ENCODE peak calls at places on chromosomes 1 and 21, in seven cellular contexts. V is SK-N-SH, R is K562, C is GM12878, F is HepG2, I is HCT116, A is H1. P is an unnamed sample.

GRCh38 chr1:170162385-170163226 is 16.8 kb downstream of the NTMT2 start:
- DNase-seq in I (no peak), A (no peak), F (peak), C (no peak), R (no peak), V (no peak), P (peak)

GRCh38 chr1:117284408-117285215 is 73.9 kb upstream of the VTCN1 start:
- DNase-seq in R (peak), I (peak), A (no peak), C (no peak), V (peak), F (peak), P (peak)

GRCh38 chr1:117622726-117623125 is 16.9 kb downstream of the TENT5C start:
- DNase-seq in I (no peak), V (no peak), R (no peak), F (no peak), C (no peak), A (no peak), P (no peak)

GRCh38 chr1:44044071-44044801 is 13.0 kb upstream of the SLC6A9 start:
- DNase-seq in I (no peak), C (no peak), R (peak), V (no peak), A (no peak), F (peak), P (no peak)

GRCh38 chr21:46079357-46080170 is 18.3 kb upstream of the COL6A2 start:
- DNase-seq in I (no peak), R (no peak), A (no peak), V (peak), F (no peak), C (no peak), P (no peak)

GRCh38 chr1:8456306-8456912 is 138.5 kb downstream of the SLC45A1 start:
- DNase-seq in A (no peak), R (no peak), I (no peak), V (no peak), F (no peak), C (no peak), P (peak)

GRCh38 chr1:183365676-183366075 is 52.5 kb downstream of the NMNAT2 start:
- DNase-seq in F (no peak), R (no peak), V (no peak), A (no peak), C (no peak), I (no peak), P (no peak)

GRCh38 chr21:45318146-45318555 is 30.5 kb upstream of the POFUT2 start:
- DNase-seq in A (no peak), R (no peak), V (no peak), C (no peak), F (no peak), I (no peak), P (no peak)

GRCh38 chr1:185719021-185719420 is 15.2 kb upstream of the HMCN1 start:
- DNase-seq in V (no peak), C (no peak), I (peak), A (no peak), F (no peak), R (no peak), P (peak)

GRCh38 chr21:42781150-42781980 is 98.0 kb downstream of the WDR4 start:
- DNase-seq in V (peak), C (no peak), I (no peak), R (no peak), F (peak), A (peak), P (peak)

GRCh38 chr1:24505816-24506215 is 3.2 kb downstream of the RCAN3 start:
- DNase-seq in F (no peak), C (no peak), I (no peak), R (no peak), V (no peak), A (no peak), P (no peak)

GRCh38 chr1:51433269-51433971 is 85.6 kb downstream of the EPS15 start:
- DNase-seq in F (no peak), V (no peak), A (no peak), R (no peak), I (no peak), C (no peak), P (peak)

GRCh38 chr1:52603301-52603675 is 1.1 kb downstream of the GPX7 start:
- DNase-seq in F (no peak), C (no peak), R (no peak), I (no peak), V (peak), A (no peak), P (no peak)

GRCh38 chr1:231720652-231721325 is 94.2 kb downstream of the DISC1 start:
- DNase-seq in V (no peak), F (no peak), I (no peak), A (no peak), C (no peak), R (no peak), P (no peak)

GRCh38 chr1:212002536-212002935 is 32.8 kb downstream of the INTS7 start:
- DNase-seq in A (no peak), C (no peak), R (no peak), F (no peak), V (no peak), I (no peak), P (no peak)

GRCh38 chr21:44548922-44549321 is 2.4 kb downstream of the KRTAP10-2 start:
- DNase-seq in R (no peak), C (no peak), F (no peak), V (no peak), A (peak), I (no peak), P (no peak)

GRCh38 chr1:43430831-43431230 is 22.9 kb downstream of the HYI start:
- DNase-seq in I (no peak), V (no peak), F (no peak), C (no peak), R (no peak), A (no peak), P (no peak)

GRCh38 chr1:213383465-213383864 is 332.4 kb downstream of the RPS6KC1 start:
- DNase-seq in A (no peak), I (no peak), R (no peak), V (no peak), F (no peak), C (no peak), P (no peak)

GRCh38 chr1:1761504-1762376 is 16.5 kb downstream of the NADK start:
- DNase-seq in A (no peak), R (no peak), V (no peak), I (no peak), C (no peak), F (no peak), P (no peak)

GRCh38 chr1:165827199-165828102 is at the start of gene UCK2:
- DNase-seq in R (peak), I (peak), V (peak), F (peak), C (no peak), A (peak), P (peak)

GRCh38 chr1:89254658-89255287 is 17.9 kb downstream of the GBP5 start:
- DNase-seq in F (no peak), I (no peak), R (no peak), C (no peak), V (no peak), A (no peak), P (peak)

GRCh38 chr1:228018125-228018398 is 11.3 kb downstream of the WNT3A start:
- DNase-seq in F (no peak), V (no peak), A (no peak), C (no peak), R (no peak), I (no peak), P (no peak)

GRCh38 chr1:37479255-37480124 is 5.1 kb downstream of the ZC3H12A start:
- DNase-seq in F (peak), I (peak), A (no peak), C (peak), V (peak), R (peak), P (peak)

GRCh38 chr1:119623651-119624050 is 24.4 kb downstream of the ZNF697 start:
- DNase-seq in I (no peak), R (no peak), F (no peak), A (no peak), C (no peak), V (no peak), P (no peak)

DNA sequence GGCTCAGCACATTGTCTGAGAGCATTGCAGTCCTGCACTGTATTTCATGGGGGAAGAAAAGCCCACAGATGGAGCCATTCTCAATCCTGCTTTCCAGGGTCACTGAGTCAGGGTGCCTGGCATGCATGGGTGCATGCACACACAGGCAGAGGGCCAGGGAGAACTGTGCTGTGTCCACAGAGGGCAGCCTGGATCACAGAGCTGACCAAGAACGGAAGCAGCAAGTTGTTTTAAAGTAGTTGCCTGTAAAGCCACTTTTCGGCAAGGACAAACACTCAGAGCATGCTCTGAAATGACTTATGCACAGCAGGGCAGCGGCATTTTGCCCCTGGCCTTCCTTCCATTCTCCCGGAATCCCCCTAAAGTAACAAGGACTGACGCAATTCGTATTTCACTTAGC is 3.6 kb downstream of the ERG start:
- DNase-seq in V (no peak), F (no peak), R (no peak), I (no peak), A (no peak), C (no peak), P (peak)
- TF ChIP-seq POLR2AphosphoS5 in V (no peak), F (no peak), R (no peak), I (no peak), A (no peak), C (no peak), P (peak)

GRCh38 chr1:154842635-154843034 is 27.4 kb downstream of the KCNN3 start:
- DNase-seq in A (no peak), C (no peak), R (no peak), I (no peak), F (no peak), V (no peak), P (no peak)

GRCh38 chr1:154838988-154839387 is 31.1 kb downstream of the KCNN3 start:
- DNase-seq in R (no peak), F (no peak), A (no peak), V (no peak), C (no peak), I (no peak), P (no peak)

GRCh38 chr1:154841384-154841783 is 28.7 kb downstream of the KCNN3 start:
- DNase-seq in I (no peak), F (no peak), A (no peak), C (no peak), V (no peak), R (no peak), P (no peak)

GRCh38 chr1:154839691-154840090 is 30.4 kb downstream of the KCNN3 start:
- DNase-seq in V (no peak), I (no peak), A (no peak), F (no peak), R (no peak), C (no peak), P (no peak)

DNA sequence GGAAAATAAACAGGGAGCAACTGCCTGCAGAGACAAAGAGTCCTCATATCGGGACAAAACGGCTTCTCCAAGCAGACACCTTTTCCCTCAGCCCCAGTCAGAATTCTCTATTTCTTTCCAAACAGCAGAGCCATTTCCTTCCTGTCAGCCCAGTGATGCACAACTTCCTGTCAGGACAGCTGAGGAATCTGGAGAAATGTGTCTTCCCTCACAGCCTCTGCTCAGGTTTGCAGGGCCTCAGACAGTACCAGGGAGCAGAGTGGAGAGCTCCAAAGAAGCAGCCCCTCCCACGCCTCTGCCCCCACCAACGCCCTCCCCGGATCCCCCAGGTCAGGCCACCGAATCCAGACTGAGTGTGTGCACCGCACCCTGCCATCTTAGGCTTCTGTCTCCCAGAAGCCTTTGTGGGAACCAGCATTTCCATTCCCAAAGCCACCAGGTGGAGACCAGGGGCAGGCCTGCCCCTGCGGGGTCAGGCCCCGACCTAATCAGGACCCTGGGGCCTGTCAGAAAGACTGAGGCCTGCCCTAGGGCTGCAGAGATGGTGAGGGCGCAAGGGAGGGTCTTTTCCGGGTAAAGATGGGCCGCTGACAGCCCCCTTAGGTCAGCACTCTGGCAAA is 29.4 kb downstream of the KCNN3 start:
- DNase-seq in R (no peak), A (no peak), I (no peak), F (no peak), C (no peak), V (no peak), P (peak)
- H3K9ac ChIP-seq in R (peak), A (no peak), I (no peak), F (no peak), C (no peak), V (no peak), P (peak)

GRCh38 chr21:22791376-22791775 is 1793.2 kb downstream of the NCAM2 start:
- DNase-seq in V (no peak), I (no peak), C (no peak), R (no peak), F (no peak), A (no peak), P (peak)
- TF ChIP-seq POLR2AphosphoS5 in V (no peak), I (no peak), C (no peak), R (no peak), F (no peak), A (no peak), P (no peak)

GRCh38 chr1:31939484-31940329 is 1.5 kb upstream of the PTP4A2 start:
- DNase-seq in C (peak), F (peak), I (peak), A (peak), R (peak), V (peak), P (peak)
- H3K9ac ChIP-seq in C (peak), F (peak), I (peak), A (no peak), R (peak), V (no peak), P (no peak)

GRCh38 chr1:214582289-214582891 is 20.6 kb upstream of the CENPF start:
- DNase-seq in A (no peak), F (no peak), C (no peak), I (no peak), V (no peak), R (no peak), P (no peak)

GRCh38 chr1:214581785-214582184 is 21.2 kb upstream of the CENPF start:
- DNase-seq in I (peak), V (no peak), C (no peak), A (no peak), R (no peak), F (no peak), P (peak)

GRCh38 chr1:214584805-214585766 is 17.9 kb upstream of the CENPF start:
- DNase-seq in V (no peak), C (no peak), F (peak), R (peak), A (no peak), I (peak), P (peak)

GRCh38 chr1:214583113-214583512 is 19.9 kb upstream of the CENPF start:
- DNase-seq in V (no peak), C (no peak), A (no peak), I (no peak), R (no peak), F (no peak), P (no peak)

DNA sequence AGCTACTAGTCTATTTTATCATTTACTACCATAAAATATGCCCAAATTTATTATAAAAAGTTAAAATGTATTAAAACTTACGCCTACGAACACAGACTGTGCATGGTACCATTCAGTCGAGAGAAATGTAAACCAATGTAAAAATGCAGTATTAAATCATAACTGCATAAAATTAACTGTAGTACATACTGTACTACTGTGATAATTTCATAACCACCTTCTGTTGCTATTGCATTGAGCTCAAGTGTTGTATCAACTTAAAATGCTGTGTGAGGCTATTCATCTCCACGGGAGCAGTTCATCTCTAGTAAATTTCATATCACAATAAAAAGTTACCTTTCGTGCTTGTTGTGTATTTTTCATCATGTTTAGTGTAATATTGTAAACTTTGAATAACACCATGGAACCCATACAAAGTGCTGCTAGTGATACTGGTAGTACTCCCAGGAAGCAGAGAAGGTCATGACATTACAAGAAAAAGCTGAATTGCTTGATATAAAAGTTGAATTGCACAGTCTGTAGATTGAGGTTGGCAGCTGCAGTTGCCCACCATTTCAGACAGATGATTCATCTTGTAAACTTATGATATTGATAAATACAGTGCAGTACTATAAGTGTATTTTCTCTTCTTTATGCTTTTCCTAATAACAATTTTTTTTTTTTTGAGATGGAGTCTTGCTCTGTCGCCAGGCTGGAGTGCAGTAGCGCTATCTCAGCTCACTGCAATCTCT is 19.0 kb upstream of the CENPF start:
- DNase-seq in V (no peak), I (no peak), A (no peak), F (no peak), C (no peak), R (no peak), P (no peak)
- TF ChIP-seq POLR2AphosphoS5 in V (no peak), I (no peak), A (no peak), F (no peak), C (no peak), R (no peak), P (no peak)

DNA sequence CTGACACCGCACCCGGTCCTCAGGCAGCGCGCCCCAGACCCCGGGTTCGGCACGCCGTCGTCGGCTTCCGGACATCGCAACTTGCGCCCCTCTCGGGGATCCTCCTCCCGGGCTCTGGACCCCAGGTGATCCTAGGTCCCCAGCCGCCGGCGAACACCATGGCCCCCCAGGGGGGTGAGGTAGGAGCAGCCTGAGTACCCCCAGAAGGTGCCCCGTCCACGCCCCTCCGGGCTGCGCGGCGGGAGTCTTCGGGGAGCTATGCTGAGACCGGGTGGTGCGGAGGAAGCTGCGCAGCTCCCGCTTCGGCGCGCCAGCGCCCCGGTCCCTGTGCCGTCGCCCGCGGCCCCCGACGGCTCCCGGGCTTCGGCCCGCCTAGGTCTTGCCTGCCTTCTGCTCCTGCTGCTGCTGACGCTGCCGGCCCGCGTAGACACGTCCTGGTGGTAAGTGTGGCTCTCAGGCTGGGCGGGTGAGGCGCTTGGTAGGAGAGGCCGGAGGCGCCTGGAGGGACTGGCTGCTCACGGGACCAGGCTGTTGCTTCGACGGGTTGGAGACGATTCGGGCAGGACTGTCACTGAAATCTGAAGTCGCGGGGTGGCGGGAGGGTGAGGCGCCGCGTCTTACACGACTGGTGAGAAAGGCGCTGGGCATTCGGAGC is 367 bp downstream of the WNT2B start:
- DNase-seq in V (no peak), C (no peak), R (no peak), F (no peak), I (no peak), A (peak), P (peak)
- H3K9ac ChIP-seq in V (peak), C (no peak), R (no peak), F (no peak), I (no peak), A (no peak), P (no peak)

DNA sequence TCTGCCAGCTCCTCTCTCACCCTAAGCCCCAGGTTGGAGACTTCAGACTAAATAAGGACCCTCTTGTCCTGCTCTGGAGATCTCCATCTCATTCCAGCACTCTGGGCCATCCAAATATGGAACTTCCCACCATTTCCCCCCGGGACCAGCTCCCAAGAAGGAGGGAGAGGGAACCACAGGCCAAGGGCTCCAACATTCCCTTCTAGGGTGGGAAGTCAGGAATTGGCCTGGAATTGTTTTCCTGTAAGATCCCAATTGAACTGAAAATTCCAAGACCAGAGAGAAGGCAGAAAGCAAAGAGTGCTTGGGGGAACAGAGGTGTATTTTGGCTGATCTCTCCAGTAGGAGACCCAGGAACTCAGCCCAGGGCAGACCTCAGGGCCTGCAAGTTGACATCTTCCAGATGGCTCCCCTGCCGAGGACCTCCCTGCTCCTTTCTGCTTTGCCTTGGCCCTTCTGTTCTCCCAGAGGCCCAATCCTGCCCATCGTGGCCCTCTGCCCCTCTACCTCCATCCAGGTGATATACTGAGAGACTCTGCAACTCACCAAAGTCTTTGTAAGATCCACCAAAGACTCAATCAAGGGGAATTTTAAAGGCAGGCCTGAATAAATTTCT is 14.9 kb downstream of the CSRP1 start:
- DNase-seq in I (no peak), V (no peak), A (no peak), F (no peak), R (no peak), C (no peak), P (no peak)
- TF ChIP-seq POLR2AphosphoS5 in I (no peak), V (no peak), A (no peak), F (no peak), R (no peak), C (no peak), P (no peak)

GRCh38 chr1:224626042-224626441 is 9.9 kb downstream of the CNIH3 start:
- DNase-seq in F (no peak), V (no peak), C (no peak), I (no peak), A (no peak), R (no peak), P (no peak)
- H3K9ac ChIP-seq in F (no peak), V (peak), C (no peak), I (no peak), A (no peak), R (no peak), P (no peak)